ENCODE peak calls at places on chromosomes 13 and 19, in eight cellular contexts. C is fibroblast of lung; X is GM04504; G is ascending aorta; V is HCEC 1CT; P is Peyer's patch; Q is retinal pigment epithelial cell; O is activated CD4-positive, alpha-beta T cell treated with anti-CD3 and anti-CD28 coated beads for 36 hours. H is an unnamed sample.

GRCh38 chr19:2949939-2950285 is 5.1 kb upstream of the ZNF77 start:
- DNase-seq in C (no peak), X (no peak), G (no peak), V (peak; percentile 13), P (peak; percentile 59), Q (no peak), O (no peak), H (peak; percentile 4)

GRCh38 chr13:110576736-110577476 is 15.4 kb upstream of the RAB20 start:
- DNase-seq in C (no peak), X (no peak), G (no peak), V (no peak), P (no peak), Q (no peak), O (no peak), H (no peak)

GRCh38 chr19:44792286-44792685 is 14.6 kb downstream of the CBLC start:
- DNase-seq in C (no peak), X (no peak), G (no peak), V (no peak), P (no peak), Q (no peak), O (no peak), H (no peak)

GRCh38 chr13:41564046-41564445 is 106.7 kb downstream of the RGCC start:
- DNase-seq in C (no peak), X (no peak), G (no peak), V (no peak), P (no peak), Q (no peak), O (no peak), H (no peak)

GRCh38 chr19:13072206-13072898 is 30.3 kb downstream of the LYL1 start:
- DNase-seq in C (no peak), X (no peak), G (no peak), V (no peak), P (no peak), Q (no peak), O (no peak), H (no peak)

GRCh38 chr13:42119875-42120274 is 71.4 kb downstream of the DGKH start:
- DNase-seq in C (no peak), X (no peak), G (no peak), V (no peak), P (no peak), Q (no peak), O (no peak), H (no peak)

GRCh38 chr13:33249066-33249465 is 36.5 kb downstream of the STARD13 start:
- DNase-seq in C (no peak), X (no peak), G (no peak), V (peak; percentile 83), P (no peak), Q (no peak), O (no peak), H (peak; percentile 44)

GRCh38 chr13:40963927-40964326 is 55.2 kb downstream of the ELF1 start:
- DNase-seq in C (peak; percentile 43), X (no peak), G (no peak), V (peak; percentile 78), P (no peak), Q (no peak), O (no peak), H (peak; percentile 74)

GRCh38 chr19:11179716-11180297 is 17.5 kb downstream of the KANK2 start:
- DNase-seq in C (no peak), X (no peak), G (no peak), V (no peak), P (no peak), Q (no peak), O (peak; percentile 37), H (no peak)

GRCh38 chr19:39927524-39928356 is 6.7 kb downstream of the FCGBP start:
- DNase-seq in C (no peak), X (no peak), G (no peak), V (no peak), P (no peak), Q (no peak), O (no peak), H (no peak)

GRCh38 chr13:91643394-91643793 is 245.0 kb downstream of the GPC5 start:
- DNase-seq in C (no peak), X (no peak), G (no peak), V (no peak), P (no peak), Q (no peak), O (no peak), H (no peak)

GRCh38 chr19:13537454-13537853 is 31.2 kb upstream of the CACNA1A start:
- DNase-seq in C (no peak), X (no peak), G (no peak), V (no peak), P (no peak), Q (no peak), O (no peak), H (no peak)

GRCh38 chr13:114064516-114065140 is 67.8 kb downstream of the RASA3 start:
- DNase-seq in C (peak; percentile 62), X (no peak), G (no peak), V (peak; percentile 35), P (no peak), Q (no peak), O (no peak), H (peak; percentile 20)

GRCh38 chr13:20197361-20197834 is 4.7 kb upstream of the GJB2 start:
- DNase-seq in C (peak; percentile 67), X (peak; percentile 10), G (no peak), V (peak; percentile 61), P (no peak), Q (no peak), O (peak; percentile 41), H (peak; percentile 83)

GRCh38 chr19:48844472-48844871 is 8.2 kb upstream of the HSD17B14 start:
- DNase-seq in C (peak; percentile 68), X (peak; percentile 46), G (no peak), V (peak; percentile 52), P (no peak), Q (no peak), O (peak; percentile 17), H (peak; percentile 39)

GRCh38 chr19:51652266-51652665 is 5.6 kb upstream of the SIGLEC14 start:
- DNase-seq in C (no peak), X (no peak), G (no peak), V (no peak), P (no peak), Q (no peak), O (no peak), H (no peak)

GRCh38 chr19:51726049-51726448 is 2.3 kb upstream of the HAS1 start:
- DNase-seq in C (peak; percentile 73), X (peak; percentile 35), G (no peak), V (no peak), P (no peak), Q (peak; percentile 90), O (no peak), H (no peak)

GRCh38 chr19:16957151-16957662 is 68.4 kb downstream of the F2RL3 start:
- DNase-seq in C (no peak), X (no peak), G (no peak), V (no peak), P (no peak), Q (no peak), O (no peak), H (peak; percentile 73)

GRCh38 chr19:48194041-48194871 is 23.8 kb downstream of the ZSWIM9 start:
- DNase-seq in C (no peak), X (no peak), G (no peak), V (no peak), P (no peak), Q (no peak), O (peak; percentile 45), H (no peak)